ENCODE peak calls at places on chromosome 18, in eight cellular contexts. I is H1, R is mammary epithelial cell, W is GM23248, B is endothelial cell of umbilical vein, L is HCT116, J is neural progenitor cell, X is K562. E is an unnamed sample. For H3K9me3, the result is how much of the 10 kb centered on the place peaks cover.

GRCh38 chr18:31161757-31162418 is 768 bp downstream of the DSC1 start:
- DNase-seq in J (no peak), W (no peak), I (no peak), L (no peak), B (no peak), X (no peak), R (no peak), E (no peak)

GRCh38 chr18:44630118-44630517 is 50.6 kb upstream of the SETBP1 start:
- DNase-seq in I (no peak), L (no peak), X (no peak), J (no peak), B (no peak), W (no peak), R (no peak), E (no peak)

GRCh38 chr18:8701546-8702118 is 3.7 kb upstream of the MTCL1 start:
- DNase-seq in R (peak), I (no peak), W (peak), J (no peak), X (no peak), B (no peak), L (no peak), E (no peak)

GRCh38 chr18:78679861-78680260 is 299.8 kb upstream of the SALL3 start:
- DNase-seq in L (no peak), I (no peak), J (no peak), W (no peak), X (no peak), R (no peak), B (no peak), E (no peak)

GRCh38 chr18:27564066-27564465 is 379.0 kb upstream of the CHST9 start:
- DNase-seq in R (no peak), I (no peak), W (no peak), J (no peak), X (no peak), B (no peak), L (no peak), E (no peak)

GRCh38 chr18:5370332-5370731 is 74.8 kb upstream of the ZBTB14 start:
- DNase-seq in I (no peak), J (peak), B (no peak), L (no peak), R (no peak), X (no peak), W (peak), E (no peak)

GRCh38 chr18:42338683-42339082 is 383.6 kb downstream of the PIK3C3 start:
- DNase-seq in X (no peak), R (no peak), J (no peak), L (no peak), W (no peak), B (no peak), I (no peak), E (no peak)

GRCh38 chr18:2070636-2071035 is 500.7 kb downstream of the METTL4 start:
- DNase-seq in X (no peak), W (no peak), J (no peak), L (no peak), R (no peak), B (no peak), I (no peak), E (no peak)

GRCh38 chr18:527136-527535 is 26.6 kb upstream of the COLEC12 start:
- DNase-seq in I (no peak), R (no peak), B (peak), X (no peak), L (no peak), J (no peak), W (no peak), E (no peak)

GRCh38 chr18:269480-270090 is 1.7 kb upstream of the THOC1 start:
- DNase-seq in J (no peak), I (no peak), B (no peak), W (no peak), L (no peak), R (no peak), X (no peak), E (no peak)

GRCh38 chr18:60040966-60041365 is 141.2 kb downstream of the PMAIP1 start:
- DNase-seq in B (no peak), I (no peak), J (no peak), R (peak), W (peak), L (no peak), X (no peak), E (no peak)

GRCh38 chr18:8423051-8423558 is 186.1 kb upstream of the RAB12 start:
- DNase-seq in L (peak), I (no peak), J (no peak), B (peak), W (peak), X (no peak), R (peak), E (no peak)

GRCh38 chr18:23331091-23331920 is 121.8 kb upstream of the RIOK3 start:
- DNase-seq in I (no peak), R (peak), L (no peak), W (no peak), B (no peak), X (no peak), J (no peak), E (no peak)

GRCh38 chr18:60978338-60978737 is 354.9 kb upstream of the CDH20 start:
- DNase-seq in J (no peak), L (no peak), R (peak), B (peak), X (no peak), W (peak), I (no peak), E (peak)

GRCh38 chr18:10057808-10058791 is 144.3 kb downstream of the VAPA start:
- DNase-seq in L (no peak), W (peak), R (peak), J (no peak), I (no peak), B (peak), X (no peak), E (no peak)

GRCh38 chr18:9916067-9916684 is 2.4 kb downstream of the VAPA start:
- DNase-seq in W (peak), R (no peak), L (no peak), X (no peak), I (no peak), B (peak), J (peak), E (no peak)

GRCh38 chr18:45997689-45998088 is 30.6 kb upstream of the EPG5 start:
- DNase-seq in R (no peak), J (no peak), L (no peak), X (no peak), W (no peak), I (no peak), B (no peak), E (no peak)

GRCh38 chr18:62437520-62438329 is 85.1 kb upstream of the ZCCHC2 start:
- DNase-seq in L (no peak), X (peak), I (no peak), W (peak), J (no peak), B (peak), R (peak), E (no peak)

GRCh38 chr18:10432781-10433180 is 21.7 kb upstream of the APCDD1 start:
- DNase-seq in J (no peak), B (no peak), X (no peak), L (no peak), W (no peak), I (no peak), R (no peak), E (no peak)

GRCh38 chr18:31252522-31252921 is 65.4 kb upstream of the DSG1 start:
- DNase-seq in B (no peak), R (no peak), L (no peak), J (no peak), X (no peak), I (no peak), W (no peak), E (no peak)

GRCh38 chr18:47204908-47205522 is 28.9 kb upstream of the IER3IP1 start:
- DNase-seq in X (peak), B (peak), I (peak), R (peak), L (peak), J (peak), W (peak), E (no peak)

GRCh38 chr18:7658701-7659100 is 91.6 kb downstream of the PTPRM start:
- DNase-seq in J (no peak), W (no peak), L (no peak), X (no peak), B (no peak), R (no peak), I (no peak), E (no peak)

GRCh38 chr18:58272779-58273500 is 228.9 kb downstream of the NEDD4L start:
- DNase-seq in W (peak), J (no peak), X (no peak), B (peak), R (no peak), L (no peak), I (no peak), E (no peak)

GRCh38 chr18:48864876-48865275 is 85.9 kb downstream of the SMAD7 start:
- DNase-seq in X (no peak), R (no peak), J (no peak), B (no peak), L (no peak), W (no peak), I (no peak), E (no peak)

GRCh38 chr18:66734451-66734850 is 130.6 kb upstream of the CDH19 start:
- DNase-seq in X (no peak), B (no peak), L (no peak), J (no peak), W (no peak), I (no peak), R (peak), E (no peak)

GRCh38 chr18:39191931-39192330 is 1626.3 kb upstream of the CELF4 start:
- DNase-seq in B (no peak), J (no peak), L (no peak), X (no peak), R (no peak), I (no peak), W (no peak), E (no peak)

GRCh38 chr18:12744103-12744502 is 41.3 kb downstream of the PSMG2 start:
- DNase-seq in J (no peak), B (peak), I (no peak), R (peak), W (peak), L (peak), X (peak), E (no peak)

GRCh38 chr18:9868857-9869712 is 16.7 kb upstream of the TXNDC2 start:
- DNase-seq in R (no peak), B (no peak), I (no peak), X (no peak), W (no peak), J (no peak), L (no peak), E (no peak)

GRCh38 chr18:23703057-23703986 is 14.1 kb downstream of the LAMA3 start:
- DNase-seq in W (peak), J (peak), B (peak), L (peak), I (no peak), X (peak), R (peak), E (no peak)

GRCh38 chr18:67278984-67279383 is 237.5 kb downstream of the DSEL start:
- DNase-seq in L (no peak), R (no peak), X (no peak), B (no peak), I (no peak), J (no peak), W (no peak), E (no peak)

GRCh38 chr18:48036641-48037421 is 106.4 kb upstream of the SMAD2 start:
- DNase-seq in B (no peak), R (no peak), W (peak), X (no peak), I (no peak), J (no peak), L (no peak), E (no peak)

GRCh38 chr18:48039769-48040215 is 109.3 kb upstream of the SMAD2 start:
- DNase-seq in J (no peak), X (no peak), W (no peak), R (no peak), I (no peak), B (no peak), L (no peak), E (no peak)

GRCh38 chr18:69580107-69580506 is 179.4 kb downstream of the DOK6 start:
- DNase-seq in X (no peak), I (no peak), J (no peak), L (no peak), R (no peak), W (peak), B (no peak), E (no peak)

GRCh38 chr18:56097561-56098095 is 509.6 kb upstream of the TCF4 start:
- DNase-seq in L (no peak), J (no peak), B (no peak), X (no peak), I (no peak), R (peak), W (no peak), E (no peak)

GRCh38 chr18:56096861-56097260 is 508.9 kb upstream of the TCF4 start:
- DNase-seq in X (no peak), I (no peak), J (no peak), B (no peak), L (no peak), W (no peak), R (no peak), E (no peak)
- H3K9me3 ChIP-seq in X (under half), I (under half), J (under half), B (under half), L (under half), W (under half), R (under half), E (under half)

GRCh38 chr18:22166070-22166972 is 3.1 kb upstream of the GATA6 start:
- DNase-seq in X (no peak), B (peak), L (no peak), I (peak), J (peak), R (no peak), W (no peak), E (no peak)
- TF ChIP-seq EZH2 in X (no peak), B (no peak), L (no peak), I (peak), J (peak), R (peak), W (peak), E (peak)

DNA sequence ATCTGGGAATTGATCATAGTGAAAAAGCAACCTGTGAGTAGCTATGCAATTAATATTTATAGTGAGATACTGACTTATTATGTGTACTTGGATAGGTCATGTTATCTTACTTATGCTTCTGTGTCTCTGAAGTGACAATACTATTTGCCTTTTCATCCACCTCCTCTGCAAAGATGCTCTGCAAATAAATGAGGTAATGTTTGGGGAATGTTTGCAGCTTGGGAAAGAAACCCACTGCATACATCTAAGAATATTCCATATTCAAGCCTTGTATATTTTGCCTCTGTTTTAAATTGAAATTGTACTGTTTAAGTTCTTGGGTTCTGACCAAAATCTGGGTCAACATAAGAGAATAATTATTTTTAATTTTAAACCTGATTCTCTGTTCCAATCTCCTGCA is 217.4 kb upstream of the DTNA start:
- DNase-seq in W (peak), X (no peak), R (peak), B (no peak), I (no peak), J (no peak), L (no peak), E (no peak)
- H3K4me2 ChIP-seq in W (peak), X (no peak), R (peak), B (peak), I (peak), J (peak), L (no peak), E (peak)

GRCh38 chr18:79890638-79891037 is 60.8 kb downstream of the SLC66A2 start:
- DNase-seq in J (no peak), L (no peak), B (no peak), X (no peak), W (no peak), R (no peak), I (no peak), E (no peak)

GRCh38 chr18:79888016-79888415 is 63.4 kb downstream of the SLC66A2 start:
- DNase-seq in W (no peak), I (no peak), B (no peak), R (no peak), X (no peak), L (no peak), J (no peak), E (no peak)

GRCh38 chr18:79887181-79888000 is 64.1 kb downstream of the SLC66A2 start:
- DNase-seq in L (no peak), W (no peak), I (no peak), J (no peak), B (no peak), X (no peak), R (no peak), E (no peak)

GRCh38 chr18:79884963-79885728 is 66.3 kb downstream of the SLC66A2 start:
- DNase-seq in W (no peak), J (no peak), L (no peak), R (no peak), I (no peak), B (no peak), X (no peak), E (no peak)

DNA sequence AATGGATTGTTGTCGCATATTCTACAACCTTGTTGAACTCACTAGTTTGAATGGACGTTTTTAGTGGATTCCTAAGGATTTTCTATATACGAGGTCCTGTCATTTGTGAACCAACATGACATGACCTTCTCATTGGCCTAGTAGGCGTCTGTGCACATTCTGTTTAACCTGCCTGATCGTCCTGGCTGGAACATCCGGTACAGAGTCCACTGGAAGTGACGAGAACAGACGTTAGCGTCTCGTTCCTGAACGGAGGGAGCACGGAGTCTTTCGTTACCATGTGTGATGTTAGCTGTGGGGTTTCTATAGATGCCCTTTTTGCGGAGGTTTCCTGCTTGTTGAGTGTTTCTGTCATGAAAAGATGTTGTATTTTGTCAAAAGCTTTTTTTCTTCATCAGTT is 61.9 kb downstream of the SLC66A2 start:
- DNase-seq in X (no peak), L (no peak), R (no peak), J (no peak), W (no peak), B (no peak), I (no peak), E (no peak)
- H3K9me3 ChIP-seq in X (under half), L (under half), R (half or more), J (under half), W (under half), B (under half), I (under half), E (under half)

GRCh38 chr18:73670536-73670935 is 477.1 kb downstream of the FBXO15 start:
- DNase-seq in J (no peak), L (no peak), X (no peak), R (peak), W (no peak), B (no peak), I (no peak), E (no peak)

GRCh38 chr18:73668051-73668450 is 479.6 kb downstream of the FBXO15 start:
- DNase-seq in X (no peak), L (no peak), J (no peak), I (no peak), B (no peak), R (no peak), W (no peak), E (no peak)

GRCh38 chr18:73670046-73670445 is 477.6 kb downstream of the FBXO15 start:
- DNase-seq in W (no peak), B (no peak), R (peak), L (no peak), X (no peak), J (no peak), I (no peak), E (no peak)

GRCh38 chr18:73666772-73667171 is 480.9 kb downstream of the FBXO15 start:
- DNase-seq in B (no peak), X (no peak), L (no peak), W (no peak), J (no peak), R (no peak), I (no peak), E (no peak)

GRCh38 chr18:73669299-73669698 is 478.3 kb downstream of the FBXO15 start:
- DNase-seq in W (no peak), L (no peak), I (no peak), B (no peak), X (no peak), R (no peak), J (peak), E (no peak)
- TF ChIP-seq EZH2 in W (no peak), L (no peak), I (no peak), B (no peak), X (no peak), R (no peak), J (no peak), E (no peak)

GRCh38 chr18:54149078-54149697 is 75.3 kb downstream of the MBD2 start:
- DNase-seq in R (peak), I (no peak), X (peak), J (no peak), B (peak), W (peak), L (peak), E (peak)
- H3K4me2 ChIP-seq in R (peak), I (no peak), X (no peak), J (no peak), B (peak), W (peak), L (peak), E (peak)

DNA sequence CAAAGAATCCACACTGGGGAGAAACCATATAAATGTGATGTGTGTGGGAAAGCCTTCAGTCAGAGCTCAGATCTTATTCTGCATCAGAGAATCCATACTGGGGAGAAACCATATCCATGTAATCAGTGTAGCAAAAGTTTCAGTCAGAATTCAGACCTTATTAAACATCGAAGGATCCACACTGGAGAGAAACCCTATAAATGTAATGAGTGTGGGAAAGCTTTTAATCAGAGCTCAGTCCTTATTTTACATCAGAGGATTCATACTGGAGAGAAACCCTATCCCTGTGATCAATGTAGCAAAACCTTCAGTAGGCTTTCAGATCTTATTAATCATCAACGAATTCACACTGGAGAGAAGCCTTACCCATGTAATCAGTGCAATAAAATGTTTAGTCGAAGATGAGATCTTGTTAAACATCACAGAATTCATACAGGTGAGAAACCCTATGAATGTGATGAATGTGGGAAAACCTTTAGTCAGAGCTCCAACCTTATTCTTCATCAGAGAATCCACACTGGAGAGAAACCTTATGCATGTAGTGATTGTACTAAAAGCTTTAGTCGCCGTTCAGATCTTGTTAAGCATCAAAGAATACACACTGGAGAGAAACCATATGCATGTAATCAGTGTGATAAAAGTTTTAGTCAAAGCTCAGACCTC is 16.7 kb upstream of the ZSCAN30 start:
- DNase-seq in R (no peak), W (no peak), B (no peak), L (no peak), X (no peak), J (no peak), I (no peak), E (no peak)
- H3K9me3 ChIP-seq in R (half or more), W (under half), B (under half), L (under half), X (under half), J (half or more), I (under half), E (under half)

GRCh38 chr18:76594966-76595365 is 99.9 kb upstream of the ZNF516 start:
- DNase-seq in B (no peak), J (no peak), I (no peak), L (no peak), W (no peak), R (no peak), X (no peak), E (no peak)

GRCh38 chr18:76592096-76592495 is 97.1 kb upstream of the ZNF516 start:
- DNase-seq in B (no peak), R (no peak), J (no peak), W (no peak), I (no peak), X (no peak), L (no peak), E (no peak)

GRCh38 chr18:76589866-76590265 is 94.8 kb upstream of the ZNF516 start:
- DNase-seq in L (no peak), X (no peak), I (peak), J (no peak), W (no peak), R (no peak), B (no peak), E (no peak)

GRCh38 chr18:76593838-76594237 is 98.8 kb upstream of the ZNF516 start:
- DNase-seq in X (no peak), I (peak), L (no peak), R (no peak), J (no peak), W (no peak), B (no peak), E (no peak)

GRCh38 chr18:76592981-76593381 is 97.9 kb upstream of the ZNF516 start:
- DNase-seq in J (peak), L (no peak), R (no peak), W (no peak), X (no peak), B (no peak), I (peak), E (no peak)
- TF ChIP-seq EZH2 in J (no peak), L (no peak), R (no peak), W (no peak), X (no peak), B (no peak), I (no peak), E (no peak)